ENCODE peak calls at places on chromosomes 12 and 14, in nine cellular contexts. K, G, Z, D, H, A, L, V and U are unnamed samples.

GRCh38 chr14:71430321-71431168 is 501.7 kb upstream of the RGS6 start:
- DNase-seq in K (no peak), G (no peak), Z (no peak), D (no peak), H (no peak), A (no peak), L (no peak), V (no peak), U (no peak)

GRCh38 chr14:89444536-89445125 is 27.6 kb upstream of the FOXN3 start:
- DNase-seq in K (no peak), G (no peak), Z (no peak), D (no peak), H (no peak), A (no peak), L (no peak), V (no peak), U (no peak)

GRCh38 chr12:108609535-108610335 is 11.9 kb upstream of the TMEM119 start:
- DNase-seq in K (no peak), G (no peak), Z (no peak), D (peak), H (peak), A (no peak), L (peak), V (no peak), U (no peak)

GRCh38 chr14:56359245-56359644 is 220.4 kb upstream of the TMEM260 start:
- DNase-seq in K (no peak), G (no peak), Z (no peak), D (no peak), H (no peak), A (peak), L (no peak), V (no peak), U (no peak)

GRCh38 chr14:77406718-77407117 is 16.6 kb downstream of the NOXRED1 start:
- DNase-seq in K (no peak), G (no peak), Z (no peak), D (no peak), H (no peak), A (no peak), L (no peak), V (no peak), U (no peak)

GRCh38 chr14:54606178-54606577 is 39.2 kb downstream of the SAMD4A start:
- DNase-seq in K (no peak), G (peak), Z (no peak), D (no peak), H (peak), A (no peak), L (no peak), V (no peak), U (no peak)

GRCh38 chr14:92997343-92998061 is 74.6 kb downstream of the CHGA start:
- DNase-seq in K (no peak), G (no peak), Z (no peak), D (no peak), H (no peak), A (no peak), L (peak), V (no peak), U (no peak)

GRCh38 chr12:5511644-5512584 is 80.0 kb downstream of the NTF3 start:
- DNase-seq in K (no peak), G (no peak), Z (peak), D (no peak), H (peak), A (peak), L (peak), V (no peak), U (peak)

GRCh38 chr14:99118046-99118721 is 153.8 kb downstream of the BCL11B start:
- DNase-seq in K (no peak), G (no peak), Z (no peak), D (no peak), H (no peak), A (no peak), L (no peak), V (no peak), U (no peak)

GRCh38 chr14:102592969-102593840 is 756 bp downstream of the RCOR1 start:
- DNase-seq in K (peak), G (no peak), Z (peak), D (peak), H (no peak), A (peak), L (no peak), V (peak), U (peak)

GRCh38 chr12:5889381-5890047 is 55.5 kb downstream of the ANO2 start:
- DNase-seq in K (no peak), G (no peak), Z (no peak), D (no peak), H (no peak), A (peak), L (no peak), V (peak), U (peak)

GRCh38 chr14:73239463-73240241 is 2.3 kb downstream of the PAPLN start:
- DNase-seq in K (no peak), G (no peak), Z (no peak), D (peak), H (no peak), A (no peak), L (peak), V (peak), U (no peak)

GRCh38 chr12:79547044-79547734 is 143.6 kb downstream of the PAWR start:
- DNase-seq in K (no peak), G (peak), Z (no peak), D (peak), H (no peak), A (no peak), L (peak), V (peak), U (no peak)

GRCh38 chr12:18849080-18849479 is 111.2 kb downstream of the CAPZA3 start:
- DNase-seq in K (no peak), G (no peak), Z (no peak), D (peak), H (no peak), A (no peak), L (no peak), V (no peak), U (no peak)

GRCh38 chr12:116074686-116075085 is 202.8 kb downstream of the MED13L start:
- DNase-seq in K (no peak), G (no peak), Z (no peak), D (no peak), H (no peak), A (no peak), L (no peak), V (no peak), U (no peak)

GRCh38 chr14:54681819-54682261 is 114.9 kb downstream of the SAMD4A start:
- DNase-seq in K (no peak), G (no peak), Z (no peak), D (peak), H (peak), A (no peak), L (no peak), V (no peak), U (no peak)

GRCh38 chr14:96215845-96216244 is 11.2 kb downstream of the BDKRB2 start:
- DNase-seq in K (no peak), G (no peak), Z (no peak), D (no peak), H (no peak), A (no peak), L (no peak), V (no peak), U (no peak)

GRCh38 chr14:35355981-35356839 is 48.3 kb downstream of the NFKBIA start:
- DNase-seq in K (no peak), G (no peak), Z (peak), D (no peak), H (no peak), A (no peak), L (no peak), V (no peak), U (no peak)

GRCh38 chr12:32906407-32907165 is 10.0 kb upstream of the PKP2 start:
- DNase-seq in K (no peak), G (no peak), Z (no peak), D (no peak), H (no peak), A (no peak), L (no peak), V (no peak), U (no peak)

GRCh38 chr12:76124456-76124855 is 40.0 kb upstream of the NAP1L1 start:
- DNase-seq in K (no peak), G (no peak), Z (no peak), D (no peak), H (no peak), A (no peak), L (no peak), V (no peak), U (no peak)

GRCh38 chr12:93032748-93033147 is 103.7 kb upstream of the EEA1 start:
- DNase-seq in K (no peak), G (no peak), Z (no peak), D (no peak), H (peak), A (no peak), L (no peak), V (no peak), U (no peak)

GRCh38 chr12:203462-204260 is 10.3 kb downstream of the SLC6A12 start:
- DNase-seq in K (peak), G (peak), Z (no peak), D (no peak), H (no peak), A (no peak), L (no peak), V (no peak), U (no peak)